ENCODE peak calls at places on chromosomes 7 and 10, in eight cellular contexts. T is coronary artery; Q is fibroblast of lung; U is stimulated activated CD8-positive, alpha-beta memory T cell treated with anti-CD3 and anti-CD28 coated beads, Interleukin-4, amount 100 ng/mL, for 24 hours; S is H7; J is GDM1; W is hepatic stellate cell; I is stimulated activated CD4-positive, alpha-beta T cell treated with anti-CD3 and anti-CD28 coated beads, Interleukin-2, amount 100 ng/mL, for 48 hours. V is an unnamed sample.

GRCh38 chr10:116756277-116756676 is 13.9 kb upstream of the HSPA12A start:
- DNase-seq in I (no peak), Q (peak), J (no peak), W (no peak), T (no peak), U (no peak), S (no peak), V (no peak)

GRCh38 chr7:148223130-148223529 is 367.4 kb upstream of the C7orf33 start:
- DNase-seq in W (no peak), Q (no peak), J (no peak), S (no peak), T (no peak), U (no peak), I (no peak), V (no peak)

GRCh38 chr7:2109936-2110585 is 122.7 kb downstream of the MAD1L1 start:
- DNase-seq in Q (peak), W (peak), S (no peak), I (peak), J (no peak), T (no peak), U (peak), V (no peak)

GRCh38 chr7:133936074-133936473 is 191.1 kb upstream of the LRGUK start:
- DNase-seq in S (no peak), Q (peak), W (peak), I (no peak), U (no peak), T (no peak), J (no peak), V (no peak)

GRCh38 chr7:2821161-2821841 is 22.8 kb downstream of the GNA12 start:
- DNase-seq in Q (peak), S (peak), T (no peak), J (no peak), U (no peak), W (peak), I (no peak), V (no peak)

GRCh38 chr7:140896996-140897395 is 27.7 kb downstream of the BRAF start:
- DNase-seq in J (no peak), W (no peak), S (no peak), T (no peak), U (no peak), I (no peak), Q (no peak), V (no peak)

GRCh38 chr10:8378198-8378983 is 323.9 kb downstream of the GATA3 start:
- DNase-seq in S (no peak), J (no peak), T (no peak), Q (no peak), U (no peak), I (no peak), W (no peak), V (no peak)

GRCh38 chr7:129258649-129259389 is 34.0 kb downstream of the AHCYL2 start:
- DNase-seq in W (no peak), S (peak), J (no peak), I (no peak), Q (no peak), T (no peak), U (no peak), V (no peak)

GRCh38 chr7:121330053-121330833 is 1.4 kb downstream of the WNT16 start:
- DNase-seq in J (no peak), I (no peak), S (peak), W (peak), T (no peak), U (no peak), Q (no peak), V (no peak)

GRCh38 chr10:110244550-110244949 is 37.1 kb downstream of the MXI1 start:
- DNase-seq in S (no peak), T (no peak), I (no peak), J (no peak), Q (no peak), W (no peak), U (no peak), V (no peak)

GRCh38 chr7:153061913-153062528 is 302.5 kb downstream of the ACTR3B start:
- DNase-seq in W (no peak), S (peak), I (no peak), Q (no peak), T (no peak), J (no peak), U (no peak), V (peak)

GRCh38 chr7:18890134-18890533 is 227.3 kb downstream of the TWIST1 start:
- DNase-seq in S (no peak), Q (peak), U (no peak), W (no peak), J (no peak), T (no peak), I (no peak), V (no peak)

GRCh38 chr10:28535846-28536245 is 2.9 kb downstream of the WAC start:
- DNase-seq in W (no peak), U (no peak), S (no peak), Q (no peak), J (no peak), I (no peak), T (no peak), V (no peak)

V was measured in progenitor cell of endocrine pancreas.